ENCODE peak calls at places on chromosomes 2 and 18, in four cellular contexts. R is caudate nucleus, L is lower leg skin, P is AG10803. F is an unnamed sample.

GRCh38 chr2:45173513-45173912 is 164.3 kb upstream of the SIX2 start:
- DNase-seq in P (peak), R (no peak), L (no peak), F (no peak)

GRCh38 chr2:237441605-237442004 is 27.6 kb upstream of the COL6A3 start:
- DNase-seq in R (no peak), P (peak), L (no peak), F (no peak)

GRCh38 chr2:160667811-160668210 is 174.2 kb upstream of the RBMS1 start:
- DNase-seq in L (no peak), R (no peak), P (no peak), F (no peak)

GRCh38 chr2:95728878-95729511 is 137.2 kb downstream of the TRIM43 start:
- DNase-seq in R (peak), P (peak), L (peak), F (peak)

GRCh38 chr18:58400337-58400885 is 228.5 kb downstream of the ALPK2 start:
- DNase-seq in L (no peak), R (no peak), P (peak), F (no peak)

GRCh38 chr2:71667256-71668182 is 214.2 kb downstream of the DYSF start:
- DNase-seq in P (no peak), R (no peak), L (no peak), F (peak)

GRCh38 chr2:163735692-163736432 is at the start of gene FIGN:
- DNase-seq in R (peak), P (peak), L (peak), F (peak)

GRCh38 chr2:71555798-71556454 is 102.6 kb downstream of the DYSF start:
- DNase-seq in L (no peak), R (no peak), P (no peak), F (no peak)

GRCh38 chr18:76441668-76442412 is 53.2 kb downstream of the ZNF516 start:
- DNase-seq in L (no peak), R (no peak), P (no peak), F (no peak)

GRCh38 chr18:31104444-31104843 is 2.2 kb upstream of the DSC2 start:
- DNase-seq in P (no peak), L (no peak), R (no peak), F (no peak)

GRCh38 chr2:240999001-240999791 is 778 bp downstream of the SNED1 start:
- DNase-seq in L (peak), R (no peak), P (peak), F (peak)

GRCh38 chr2:97808816-97809215 is 95.4 kb downstream of the ZAP70 start:
- DNase-seq in L (no peak), P (no peak), R (no peak), F (no peak)

GRCh38 chr18:68449292-68449691 is 265.6 kb downstream of the TMX3 start:
- DNase-seq in P (peak), L (no peak), R (no peak), F (no peak)

GRCh38 chr2:3461781-3462492 is 57.4 kb downstream of the ADI1 start:
- DNase-seq in P (peak), L (no peak), R (no peak), F (no peak)

GRCh38 chr2:119821266-119821665 is 61.5 kb downstream of the PTPN4 start:
- DNase-seq in P (no peak), R (no peak), L (no peak), F (no peak)

GRCh38 chr18:52236134-52236533 is 103.9 kb upstream of the DCC start:
- DNase-seq in R (no peak), L (no peak), P (peak), F (no peak)

GRCh38 chr2:176164803-176165597 is 7.9 kb downstream of the HOXD3 start:
- DNase-seq in L (no peak), R (no peak), P (no peak), F (no peak)

GRCh38 chr18:25345432-25345831 is 6.5 kb downstream of the ZNF521 start:
- DNase-seq in P (peak), L (no peak), R (no peak), F (no peak)

GRCh38 chr2:217489145-217489960 is 513.4 kb downstream of the TNS1 start:
- DNase-seq in P (peak), R (no peak), L (peak), F (no peak)

GRCh38 chr2:240588669-240589068 is 2.1 kb downstream of the CAPN10 start:
- DNase-seq in L (no peak), P (no peak), R (no peak), F (no peak)

F was measured in right atrium auricular region.